ENCODE peak calls at places on chromosomes 13 and 19, in five cellular contexts. K, N, T, V and M are unnamed samples.

GRCh38 chr19:2446390-2446789 is 10.4 kb downstream of the LMNB2 start:
- DNase-seq in K (no peak), N (no peak), T (no peak), V (no peak), M (peak)

GRCh38 chr19:6213266-6213595 is 66.5 kb downstream of the MLLT1 start:
- DNase-seq in K (no peak), N (no peak), T (no peak), V (no peak), M (no peak)

GRCh38 chr13:112725346-112726017 is 35.6 kb downstream of the ATP11A start:
- DNase-seq in K (no peak), N (no peak), T (no peak), V (no peak), M (no peak)

GRCh38 chr13:24539500-24540165 is 27.1 kb upstream of the PARP4 start:
- DNase-seq in K (no peak), N (no peak), T (no peak), V (no peak), M (no peak)

GRCh38 chr19:54190942-54191670 is at the start of gene TSEN34:
- DNase-seq in K (no peak), N (peak), T (no peak), V (peak), M (peak)

GRCh38 chr13:97015661-97016350 is 21.5 kb upstream of the OXGR1 start:
- DNase-seq in K (no peak), N (no peak), T (no peak), V (no peak), M (no peak)

GRCh38 chr19:29321116-29321515 is 108.2 kb upstream of the UQCRFS1 start:
- DNase-seq in K (no peak), N (no peak), T (no peak), V (no peak), M (no peak)

GRCh38 chr13:31908696-31909386 is 122.7 kb upstream of the FRY start:
- DNase-seq in K (no peak), N (no peak), T (no peak), V (no peak), M (no peak)

GRCh38 chr13:97030705-97031452 is 36.6 kb upstream of the OXGR1 start:
- DNase-seq in K (no peak), N (no peak), T (peak), V (no peak), M (no peak)

GRCh38 chr13:19643652-19644051 is 10.2 kb downstream of the MPHOSPH8 start:
- DNase-seq in K (no peak), N (no peak), T (no peak), V (no peak), M (no peak)

GRCh38 chr13:109677206-109677605 is 109.2 kb downstream of the IRS2 start:
- DNase-seq in K (no peak), N (no peak), T (no peak), V (no peak), M (no peak)

GRCh38 chr13:88217372-88217771 is 546.2 kb downstream of the SLITRK5 start:
- DNase-seq in K (no peak), N (no peak), T (no peak), V (no peak), M (no peak)

GRCh38 chr13:110340812-110341444 is 33.8 kb downstream of the COL4A2 start:
- DNase-seq in K (peak), N (no peak), T (no peak), V (peak), M (peak)

GRCh38 chr13:33918199-33918932 is 100.4 kb downstream of the RFC3 start:
- DNase-seq in K (no peak), N (peak), T (no peak), V (no peak), M (no peak)

GRCh38 chr19:34365463-34366401 is 736 bp downstream of the GPI start:
- DNase-seq in K (no peak), N (peak), T (no peak), V (no peak), M (peak)

GRCh38 chr19:14871619-14872230 is 14.2 kb downstream of the OR7A17 start:
- DNase-seq in K (no peak), N (no peak), T (no peak), V (no peak), M (no peak)

GRCh38 chr13:89239361-89240127 is 1568.4 kb downstream of the SLITRK5 start:
- DNase-seq in K (no peak), N (no peak), T (no peak), V (no peak), M (no peak)

GRCh38 chr13:48818495-48818961 is 157.2 kb upstream of the FNDC3A start:
- DNase-seq in K (no peak), N (peak), T (no peak), V (no peak), M (no peak)

GRCh38 chr13:111174377-111174776 is 59.3 kb downstream of the ARHGEF7 start:
- DNase-seq in K (no peak), N (no peak), T (no peak), V (no peak), M (no peak)

GRCh38 chr19:33186835-33187540 is 7.1 kb upstream of the LRP3 start:
- DNase-seq in K (no peak), N (no peak), T (peak), V (no peak), M (no peak)

GRCh38 chr19:3178973-3179738 is 587 bp downstream of the S1PR4 start:
- DNase-seq in K (peak), N (no peak), T (no peak), V (no peak), M (peak)

GRCh38 chr13:30792257-30793000 is 57.1 kb downstream of the ALOX5AP start:
- DNase-seq in K (no peak), N (peak), T (peak), V (no peak), M (no peak)

GRCh38 chr13:98774776-98775175 is 22.3 kb upstream of the SLC15A1 start:
- DNase-seq in K (no peak), N (no peak), T (no peak), V (no peak), M (no peak)

GRCh38 chr13:79497852-79498251 is 16.9 kb downstream of the NDFIP2 start:
- DNase-seq in K (no peak), N (no peak), T (no peak), V (no peak), M (no peak)

GRCh38 chr19:1261863-1262686 is 7.1 kb upstream of the CIRBP start:
- DNase-seq in K (no peak), N (no peak), T (no peak), V (no peak), M (peak)

GRCh38 chr13:32023698-32024097 is 7.9 kb upstream of the FRY start:
- DNase-seq in K (no peak), N (no peak), T (no peak), V (no peak), M (no peak)

GRCh38 chr13:31154939-31155338 is 6.8 kb downstream of the HSPH1 start:
- DNase-seq in K (no peak), N (no peak), T (no peak), V (no peak), M (no peak)

GRCh38 chr19:35959040-35959967 is 23.1 kb downstream of the LRFN3 start:
- DNase-seq in K (peak), N (no peak), T (peak), V (peak), M (peak)

GRCh38 chr19:10085641-10086031 is 481 bp upstream of the SHFL start:
- DNase-seq in K (no peak), N (no peak), T (no peak), V (no peak), M (peak)

GRCh38 chr19:17328517-17329060 is 6.1 kb downstream of the ANO8 start:
- DNase-seq in K (no peak), N (no peak), T (no peak), V (peak), M (peak)

GRCh38 chr19:43784981-43785808 is 4.4 kb upstream of the KCNN4 start:
- DNase-seq in K (peak), N (peak), T (peak), V (peak), M (peak)

GRCh38 chr13:71829542-71829941 is 37.5 kb downstream of the DACH1 start:
- DNase-seq in K (no peak), N (no peak), T (no peak), V (no peak), M (no peak)

GRCh38 chr13:86051134-86052103 is 252.2 kb upstream of the SLITRK6 start:
- DNase-seq in K (no peak), N (no peak), T (no peak), V (no peak), M (no peak)

GRCh38 chr19:55258476-55258827 is 365 bp downstream of the PPP6R1 start:
- DNase-seq in K (peak), N (no peak), T (no peak), V (no peak), M (no peak)

GRCh38 chr13:111118898-111119607 is 3.9 kb downstream of the ARHGEF7 start:
- DNase-seq in K (no peak), N (no peak), T (no peak), V (no peak), M (no peak)

GRCh38 chr13:100497394-100497793 is 91.2 kb downstream of the GGACT start:
- DNase-seq in K (no peak), N (no peak), T (no peak), V (no peak), M (no peak)

GRCh38 chr13:51639171-51639570 is 54.9 kb downstream of the WDFY2 start:
- DNase-seq in K (no peak), N (no peak), T (peak), V (no peak), M (no peak)

GRCh38 chr19:40933025-40933424 is 51.0 kb upstream of the CYP2A7 start:
- DNase-seq in K (no peak), N (no peak), T (no peak), V (no peak), M (no peak)